ENCODE peak calls at places on chromosomes 6 and 20, in five cellular contexts. E is HCT116, K is lung, F is astrocyte, N is tibial artery. H is an unnamed sample. For H3K27me3, the result is how much of the 10 kb centered on the place peaks cover.

GRCh38 chr6:17115251-17116089 is 13.6 kb downstream of the STMND1 start:
- DNase-seq in E (peak), N (no peak), K (no peak), F (peak), H (peak)

GRCh38 chr6:117188627-117189201 is 76.6 kb upstream of the VGLL2 start:
- DNase-seq in E (peak), F (no peak), N (no peak), K (no peak), H (no peak)

GRCh38 chr6:3114377-3114776 is 4.1 kb upstream of the BPHL start:
- DNase-seq in F (no peak), E (no peak), K (no peak), N (no peak), H (no peak)

GRCh38 chr6:35046862-35047261 is 94.3 kb downstream of the TCP11 start:
- DNase-seq in F (no peak), E (no peak), K (no peak), N (peak), H (no peak)

GRCh38 chr6:51386347-51386836 is 567.7 kb downstream of the TFAP2B start:
- DNase-seq in E (no peak), F (no peak), N (no peak), K (no peak), H (no peak)

GRCh38 chr6:41625442-41625841 is 12.8 kb upstream of the MDFI start:
- DNase-seq in K (no peak), N (peak), F (no peak), E (no peak), H (no peak)

GRCh38 chr6:125748534-125749111 is 809 bp upstream of the HEY2 start:
- DNase-seq in E (no peak), K (no peak), N (no peak), F (no peak), H (no peak)

GRCh38 chr20:31861346-31862156 is 8.8 kb downstream of the DUSP15 start:
- DNase-seq in N (no peak), E (peak), F (no peak), K (peak), H (no peak)

GRCh38 chr6:219641-220198 is 72.6 kb upstream of the DUSP22 start:
- DNase-seq in E (no peak), F (peak), N (peak), K (peak), H (no peak)

GRCh38 chr6:100617633-100618348 is 153.1 kb upstream of the SIM1 start:
- DNase-seq in E (no peak), N (no peak), K (no peak), F (no peak), H (peak)

GRCh38 chr6:135188718-135189117 is 7.6 kb downstream of the MYB start:
- DNase-seq in K (no peak), N (no peak), E (no peak), F (no peak), H (no peak)

GRCh38 chr6:106417572-106418147 is 57.1 kb downstream of the CRYBG1 start:
- DNase-seq in K (no peak), N (no peak), F (no peak), E (no peak), H (no peak)

GRCh38 chr20:58077282-58077681 is 151.2 kb downstream of the ANKRD60 start:
- DNase-seq in K (no peak), F (no peak), N (no peak), E (no peak), H (no peak)

GRCh38 chr6:20367716-20368485 is 33.8 kb upstream of the E2F3 start:
- DNase-seq in N (no peak), F (peak), K (no peak), E (no peak), H (no peak)

GRCh38 chr6:14276667-14277404 is 159.3 kb downstream of the CD83 start:
- DNase-seq in F (peak), K (no peak), E (no peak), N (no peak), H (no peak)

GRCh38 chr6:72944660-72945059 is 280.6 kb downstream of the KHDC1L start:
- DNase-seq in F (no peak), K (no peak), E (no peak), N (no peak), H (no peak)

GRCh38 chr6:158506577-158506976 is 53.3 kb upstream of the TMEM181 start:
- DNase-seq in F (peak), E (no peak), K (no peak), N (no peak), H (no peak)

GRCh38 chr6:109891924-109892323 is 86.2 kb upstream of the GPR6 start:
- DNase-seq in N (peak), F (no peak), E (no peak), K (peak), H (no peak)

GRCh38 chr20:24164360-24164759 is 175.8 kb upstream of the GGTLC1 start:
- DNase-seq in N (no peak), E (no peak), F (no peak), K (no peak), H (no peak)

GRCh38 chr20:24158271-24158670 is 169.7 kb upstream of the GGTLC1 start:
- DNase-seq in K (no peak), F (no peak), N (no peak), E (no peak), H (no peak)

GRCh38 chr20:24157213-24157612 is 168.6 kb upstream of the GGTLC1 start:
- DNase-seq in E (no peak), N (no peak), K (peak), F (no peak), H (no peak)

GRCh38 chr20:24163501-24163900 is 174.9 kb upstream of the GGTLC1 start:
- DNase-seq in N (no peak), E (no peak), F (no peak), K (no peak), H (no peak)

GRCh38 chr20:24160563-24161355 is 172.2 kb upstream of the GGTLC1 start:
- DNase-seq in F (peak), N (peak), E (no peak), K (peak), H (peak)
- TF ChIP-seq CTCF in F (peak), N (peak), E (peak), K (peak), H (peak)

GRCh38 chr20:20366551-20366895 is 1.4 kb upstream of the INSM1 start:
- DNase-seq in E (no peak), N (no peak), F (no peak), K (no peak), H (no peak)

GRCh38 chr20:20368414-20369352 is 779 bp downstream of the INSM1 start:
- DNase-seq in E (no peak), N (no peak), K (no peak), F (no peak), H (no peak)

GRCh38 chr20:20369353-20370086 is 1.6 kb downstream of the INSM1 start:
- DNase-seq in K (no peak), F (no peak), N (no peak), E (no peak), H (no peak)

GRCh38 chr20:20366896-20367680 is 816 bp upstream of the INSM1 start:
- DNase-seq in N (no peak), K (no peak), E (no peak), F (no peak), H (no peak)

DNA sequence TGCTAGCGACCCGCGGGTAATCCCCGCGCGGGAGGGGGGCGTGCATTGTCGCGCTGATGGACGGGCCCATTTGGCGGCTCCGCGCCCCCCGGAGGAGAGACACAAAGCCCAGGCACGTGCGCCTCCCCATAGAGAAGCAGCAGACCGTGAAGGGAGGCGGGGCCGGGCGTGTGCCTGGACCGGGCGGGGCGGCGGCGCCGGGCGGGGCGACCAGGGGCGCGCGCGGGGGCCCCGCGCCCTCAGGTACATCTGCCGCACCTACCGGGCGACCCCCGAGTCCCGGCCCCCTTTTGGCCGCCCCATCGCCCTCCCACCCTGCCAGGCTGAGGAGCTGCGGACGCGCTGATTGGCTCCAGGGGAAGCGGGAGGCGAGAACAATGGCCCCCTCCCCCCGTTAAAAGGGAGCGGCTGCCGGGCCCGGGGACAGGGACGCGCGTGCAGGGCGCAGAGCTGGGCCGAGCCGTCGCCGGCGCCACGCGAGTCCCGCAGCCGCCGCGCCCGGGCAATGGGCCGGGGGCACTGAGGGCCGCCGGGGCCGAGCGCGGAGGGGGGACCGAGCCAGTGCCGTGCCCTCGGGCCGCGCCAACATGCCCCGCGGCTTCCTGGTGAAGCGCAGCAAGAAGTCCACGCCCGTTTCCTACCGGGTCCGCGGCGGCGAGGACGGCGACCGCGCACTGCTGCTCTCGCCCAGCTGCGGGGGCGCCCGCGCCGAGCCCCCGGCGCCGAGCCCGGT is at the start of gene INSM1:
- DNase-seq in E (no peak), F (no peak), N (no peak), K (no peak), H (no peak)
- H3K4me3 ChIP-seq in E (no peak), F (no peak), N (peak), K (peak), H (no peak)

GRCh38 chr6:38806833-38807232 is 91.7 kb downstream of the DNAH8 start:
- DNase-seq in N (no peak), F (no peak), K (no peak), E (no peak), H (no peak)
- H3K27me3 ChIP-seq in N (under half), F (under half), K (under half), E (half or more), H (under half)

GRCh38 chr6:148082044-148082443 is 260.6 kb upstream of the SASH1 start:
- DNase-seq in N (no peak), E (no peak), K (no peak), F (no peak), H (no peak)

GRCh38 chr6:148076046-148076445 is 266.6 kb upstream of the SASH1 start:
- DNase-seq in N (no peak), E (no peak), F (no peak), K (no peak), H (no peak)

GRCh38 chr6:148082721-148083120 is 259.9 kb upstream of the SASH1 start:
- DNase-seq in E (no peak), N (no peak), K (no peak), F (no peak), H (no peak)

GRCh38 chr6:148075352-148075751 is 267.3 kb upstream of the SASH1 start:
- DNase-seq in E (no peak), K (no peak), N (no peak), F (no peak), H (no peak)

GRCh38 chr6:148080311-148080710 is 262.3 kb upstream of the SASH1 start:
- DNase-seq in E (no peak), F (no peak), N (no peak), K (no peak), H (no peak)
- TF ChIP-seq CTCF in E (no peak), F (no peak), N (no peak), K (no peak), H (no peak)

H was measured in BJ.